ENCODE peak calls at places on chromosomes 3 and 15, in four cellular contexts. L, R, N and A are unnamed samples.

GRCh38 chr3:69181592-69182211 is 59.3 kb upstream of the LMOD3 start:
- DNase-seq in L (no peak), N (peak), R (no peak), A (peak)

GRCh38 chr3:11140054-11140712 is 14.1 kb upstream of the HRH1 start:
- DNase-seq in L (no peak), R (no peak), N (no peak), A (no peak)

GRCh38 chr3:179450321-179450720 is 949 bp downstream of the GNB4 start:
- DNase-seq in L (no peak), N (peak), R (no peak), A (no peak)

GRCh38 chr15:89116404-89116803 is 28.1 kb downstream of the ABHD2 start:
- DNase-seq in N (peak), L (no peak), R (no peak), A (no peak)

GRCh38 chr15:79025802-79026201 is 64.8 kb downstream of the RASGRF1 start:
- DNase-seq in N (no peak), L (no peak), R (no peak), A (no peak)

GRCh38 chr3:27467545-27467944 is 16.6 kb downstream of the SLC4A7 start:
- DNase-seq in R (no peak), N (peak), L (peak), A (peak)

GRCh38 chr15:35757790-35758189 is 211.8 kb upstream of the DPH6 start:
- DNase-seq in N (no peak), R (no peak), L (no peak), A (no peak)

GRCh38 chr3:58180940-58181587 is 29.7 kb downstream of the DNASE1L3 start:
- DNase-seq in L (no peak), R (no peak), N (no peak), A (no peak)

GRCh38 chr15:45037936-45038335 is 14.9 kb downstream of the SORD start:
- DNase-seq in L (no peak), R (no peak), N (no peak), A (no peak)